ENCODE peak calls at places on chromosome 12, in five cellular contexts. T is H9, D is IMR-90, I is H1, X is neuronal stem cell. Y is an unnamed sample.

GRCh38 chr12:114391088-114391487 is 14.9 kb downstream of the TBX5 start:
- DNase-seq in T (no peak), D (peak), I (no peak), X (no peak), Y (no peak)

GRCh38 chr12:69468237-69469026 is 1.8 kb upstream of the FRS2 start:
- DNase-seq in T (no peak), D (no peak), I (no peak), X (no peak), Y (no peak)

GRCh38 chr12:2640709-2641108 is 154.1 kb upstream of the FKBP4 start:
- DNase-seq in T (peak), D (peak), I (no peak), X (no peak), Y (peak)

GRCh38 chr12:92108651-92109050 is 37.0 kb downstream of the BTG1 start:
- DNase-seq in T (no peak), D (peak), I (no peak), X (no peak), Y (peak)

GRCh38 chr12:57309420-57309819 is 58.4 kb upstream of the STAC3 start:
- DNase-seq in T (no peak), D (peak), I (no peak), X (no peak), Y (no peak)

GRCh38 chr12:25397001-25397400 is 146.3 kb upstream of the KRAS start:
- DNase-seq in T (no peak), D (no peak), I (no peak), X (no peak), Y (no peak)

GRCh38 chr12:27781680-27782079 is 1.6 kb upstream of the MANSC4 start:
- DNase-seq in T (no peak), D (peak), I (no peak), X (no peak), Y (peak)

GRCh38 chr12:24582954-24583601 is 365.8 kb downstream of the BCAT1 start:
- DNase-seq in T (no peak), D (no peak), I (no peak), X (no peak), Y (no peak)

GRCh38 chr12:66120477-66120876 is 10.1 kb downstream of the LLPH start:
- DNase-seq in T (no peak), D (no peak), I (no peak), X (no peak), Y (no peak)

GRCh38 chr12:12818693-12819092 is 5.5 kb downstream of the DDX47 start:
- DNase-seq in T (no peak), D (no peak), I (no peak), X (no peak), Y (no peak)
- H3K9ac ChIP-seq in T (no peak), D (peak), I (no peak), X (no peak), Y (peak)

GRCh38 chr12:123973552-123974341 is 732 bp downstream of the ZNF664 start:
- DNase-seq in T (peak), D (peak), I (no peak), X (peak), Y (no peak)
- H4K91ac ChIP-seq in T (no peak), D (no peak), I (peak), X (no peak), Y (peak)

GRCh38 chr12:121802485-121802842 is 1.3 kb upstream of the SETD1B start:
- DNase-seq in T (no peak), D (no peak), I (no peak), X (no peak), Y (no peak)

GRCh38 chr12:121805171-121805687 is 1.4 kb downstream of the SETD1B start:
- DNase-seq in T (no peak), D (no peak), I (no peak), X (no peak), Y (peak)

GRCh38 chr12:121802843-121803698 is 738 bp upstream of the SETD1B start:
- DNase-seq in T (peak), D (peak), I (peak), X (peak), Y (peak)

GRCh38 chr12:121804417-121805111 is 755 bp downstream of the SETD1B start:
- DNase-seq in T (no peak), D (no peak), I (no peak), X (no peak), Y (peak)

DNA sequence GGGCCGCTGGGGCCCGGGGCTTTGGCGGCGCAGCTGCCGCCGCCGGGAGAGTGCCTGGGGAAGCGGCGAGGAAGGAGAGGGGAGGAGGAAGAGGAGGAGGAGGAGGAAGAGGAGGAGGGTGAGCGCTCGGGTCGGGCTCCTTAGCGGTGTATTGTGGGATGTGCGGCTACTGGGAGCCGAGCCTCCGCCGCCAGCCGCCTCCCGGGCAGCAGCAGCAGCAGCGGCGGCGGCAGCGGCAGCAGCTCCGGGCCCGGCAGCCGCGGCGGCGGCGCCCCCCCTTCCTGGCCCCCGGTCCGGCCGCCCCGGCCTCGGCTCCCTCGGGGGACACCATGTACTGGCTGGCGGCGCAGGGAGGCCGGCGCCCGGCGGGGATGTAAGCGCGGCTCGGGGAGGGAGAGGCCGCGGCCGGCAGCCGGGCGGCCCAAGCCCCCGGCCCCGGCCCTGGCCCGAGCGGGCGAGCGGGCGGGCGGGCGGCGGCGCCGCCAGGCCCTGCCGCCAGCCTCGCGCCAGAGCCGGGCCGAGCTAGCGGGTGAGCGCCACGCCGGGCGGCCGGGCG is at the start of gene SETD1B:
- DNase-seq in T (no peak), D (peak), I (no peak), X (no peak), Y (peak)
- H2BK15ac ChIP-seq in T (no peak), D (no peak), I (no peak), X (peak), Y (peak)

GRCh38 chr12:116784238-116784612 is 46.1 kb downstream of the RNFT2 start:
- DNase-seq in T (no peak), D (no peak), I (no peak), X (no peak), Y (no peak)

GRCh38 chr12:116780942-116781341 is 42.8 kb downstream of the RNFT2 start:
- DNase-seq in T (no peak), D (no peak), I (no peak), X (no peak), Y (no peak)

GRCh38 chr12:116779597-116779996 is 41.5 kb downstream of the RNFT2 start:
- DNase-seq in T (no peak), D (no peak), I (no peak), X (no peak), Y (no peak)

GRCh38 chr12:116783503-116784237 is 45.6 kb downstream of the RNFT2 start:
- DNase-seq in T (no peak), D (no peak), I (no peak), X (no peak), Y (no peak)
- H3K9ac ChIP-seq in T (no peak), D (no peak), I (no peak), X (peak), Y (no peak)

DNA sequence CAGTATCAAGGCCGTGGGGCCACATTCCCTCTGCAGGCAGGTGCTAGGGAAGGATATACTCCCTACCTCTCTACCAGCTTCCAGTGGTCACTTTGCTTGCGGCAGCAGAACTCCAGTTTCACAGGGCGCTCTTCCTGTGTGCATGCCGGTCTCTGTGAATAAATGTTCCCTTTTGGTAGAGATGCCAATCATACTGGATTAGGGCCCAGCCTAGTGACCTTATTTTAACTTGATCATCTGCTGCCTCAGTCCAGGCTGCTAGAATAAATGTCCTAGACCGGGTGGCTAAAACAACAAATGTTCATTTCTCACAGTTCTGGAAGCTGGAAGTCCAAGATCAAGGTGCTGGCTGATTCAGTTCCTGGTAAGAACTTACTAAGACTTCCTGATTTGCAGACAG is 198.8 kb upstream of the TMEM132C start:
- DNase-seq in T (no peak), D (no peak), I (no peak), X (no peak), Y (no peak)
- H4K91ac ChIP-seq in T (no peak), D (no peak), I (no peak), X (no peak), Y (no peak)

DNA sequence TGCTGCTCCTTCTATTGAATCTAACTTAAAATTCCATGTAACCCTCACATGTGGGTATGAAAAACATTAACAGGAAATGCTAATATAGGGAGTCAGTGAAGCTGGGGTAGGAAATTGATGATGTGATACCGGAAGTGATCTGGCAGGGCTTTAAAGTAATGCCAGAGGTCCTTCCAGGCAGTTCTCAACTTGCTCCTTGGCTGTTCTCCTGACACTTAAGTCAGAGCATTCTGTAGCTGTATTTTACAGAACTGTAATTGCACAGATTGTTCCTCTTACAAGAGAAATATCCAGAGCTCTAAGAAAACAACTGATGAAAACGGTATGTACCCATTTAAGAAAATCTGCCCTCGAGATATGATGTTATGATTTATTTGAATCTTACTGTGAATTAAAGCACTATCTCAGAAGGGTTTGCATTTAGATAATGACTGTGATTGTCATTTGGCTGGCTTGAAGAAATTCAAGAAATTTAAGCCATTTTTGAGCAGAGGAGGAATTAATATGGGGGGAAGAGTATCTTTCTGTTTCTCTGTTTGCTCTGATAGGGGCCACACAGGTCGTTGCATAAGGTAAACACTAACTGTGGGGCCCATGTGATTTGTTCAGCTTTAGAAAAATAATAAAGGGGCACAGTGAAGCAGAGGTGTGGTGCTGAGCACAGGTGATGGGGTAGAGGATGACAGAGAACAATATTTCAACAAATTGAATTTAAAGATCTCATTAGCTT is 88.4 kb downstream of the BBS10 start:
- DNase-seq in T (no peak), D (peak), I (no peak), X (no peak), Y (peak)
- H2BK15ac ChIP-seq in T (no peak), D (peak), I (no peak), X (no peak), Y (no peak)

GRCh38 chr12:120439646-120440247 is 1.8 kb downstream of the COX6A1 start:
- DNase-seq in T (peak), D (peak), I (no peak), X (peak), Y (peak)

GRCh38 chr12:120447992-120448391 is 1.7 kb downstream of the GATC start:
- DNase-seq in T (no peak), D (no peak), I (no peak), X (no peak), Y (no peak)

GRCh38 chr12:120445911-120446909 is at the start of the genes GATC and TRIAP1:
- DNase-seq in T (peak), D (peak), I (no peak), X (peak), Y (peak)

GRCh38 chr12:120444676-120445075 is 1.5 kb downstream of the TRIAP1 start:
- DNase-seq in T (no peak), D (no peak), I (no peak), X (no peak), Y (no peak)
- H3K9ac ChIP-seq in T (no peak), D (no peak), I (no peak), X (no peak), Y (peak)